ENCODE peak calls at places on chromosomes 12 and 14, in nine cellular contexts. O, F, C, G, Y, Q, R, S and L are unnamed samples.

GRCh38 chr14:68627868-68628604 is 164.8 kb downstream of the ZFP36L1 start:
- DNase-seq in O (peak), F (no peak), C (no peak), G (peak), Y (no peak), Q (no peak), R (peak), S (peak), L (peak)

GRCh38 chr12:25775968-25776367 is 182.5 kb upstream of the RASSF8 start:
- DNase-seq in O (no peak), F (no peak), C (peak), G (no peak), Y (no peak), Q (no peak), R (no peak), S (no peak), L (no peak)

GRCh38 chr12:76259071-76259470 is 89.1 kb downstream of the BBS10 start:
- DNase-seq in O (no peak), F (no peak), C (peak), G (no peak), Y (no peak), Q (no peak), R (no peak), S (no peak), L (no peak)

GRCh38 chr12:70186436-70186835 is 56.8 kb upstream of the CNOT2 start:
- DNase-seq in O (no peak), F (no peak), C (no peak), G (no peak), Y (no peak), Q (no peak), R (no peak), S (no peak), L (no peak)

GRCh38 chr14:62694075-62694474 is 351.2 kb downstream of the KCNH5 start:
- DNase-seq in O (no peak), F (no peak), C (no peak), G (no peak), Y (no peak), Q (no peak), R (no peak), S (no peak), L (no peak)

GRCh38 chr14:64698899-64699298 is 5.3 kb upstream of the PLEKHG3 start:
- DNase-seq in O (peak), F (no peak), C (no peak), G (peak), Y (no peak), Q (no peak), R (peak), S (no peak), L (peak)

GRCh38 chr12:119167904-119168303 is 10.8 kb upstream of the HSPB8 start:
- DNase-seq in O (no peak), F (no peak), C (no peak), G (no peak), Y (no peak), Q (peak), R (no peak), S (no peak), L (no peak)

GRCh38 chr12:107684990-107685359 is 624 bp upstream of the PWP1 start:
- DNase-seq in O (peak), F (no peak), C (no peak), G (no peak), Y (peak), Q (no peak), R (no peak), S (no peak), L (no peak)

GRCh38 chr14:77151245-77151644 is 9.7 kb upstream of the ZDHHC22 start:
- DNase-seq in O (no peak), F (no peak), C (peak), G (no peak), Y (no peak), Q (no peak), R (no peak), S (no peak), L (no peak)

GRCh38 chr12:51846911-51847829 is 1.3 kb downstream of the FIGNL2 start:
- DNase-seq in O (peak), F (peak), C (peak), G (no peak), Y (no peak), Q (no peak), R (no peak), S (peak), L (peak)

GRCh38 chr12:41965996-41966395 is 178.7 kb downstream of the GXYLT1 start:
- DNase-seq in O (no peak), F (no peak), C (no peak), G (no peak), Y (no peak), Q (no peak), R (no peak), S (no peak), L (no peak)

GRCh38 chr12:65533177-65533883 is 254.8 kb downstream of the MSRB3 start:
- DNase-seq in O (no peak), F (no peak), C (peak), G (no peak), Y (no peak), Q (no peak), R (no peak), S (no peak), L (no peak)

GRCh38 chr12:74890237-74890599 is 319.4 kb downstream of the KCNC2 start:
- DNase-seq in O (peak), F (no peak), C (peak), G (no peak), Y (peak), Q (no peak), R (no peak), S (no peak), L (no peak)
- H3K27ac ChIP-seq in O (peak), F (no peak), C (peak), G (no peak), Y (no peak), Q (no peak), R (no peak), S (no peak), L (no peak)

DNA sequence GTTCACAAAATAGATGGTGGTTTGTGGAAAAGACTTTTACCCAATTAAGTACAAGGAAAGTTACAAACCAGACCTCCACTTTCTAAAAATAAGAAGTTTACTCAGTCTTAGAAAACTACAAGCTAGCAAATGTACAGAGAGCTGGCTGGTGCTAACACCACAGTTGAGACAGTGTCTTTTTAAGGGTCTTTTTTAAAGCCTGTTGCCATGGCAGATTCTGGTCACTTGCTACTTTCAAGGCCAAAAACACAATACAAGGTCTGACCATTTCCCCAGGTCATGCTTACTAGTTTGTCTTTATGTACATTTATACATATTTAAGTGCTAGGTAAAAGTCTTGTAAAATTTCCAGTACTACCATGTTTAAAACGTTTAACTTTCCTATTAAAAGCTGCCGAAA is 2.4 kb downstream of the BTG1 start:
- DNase-seq in O (no peak), F (no peak), C (peak), G (no peak), Y (no peak), Q (no peak), R (no peak), S (no peak), L (no peak)
- TF ChIP-seq CTCF in O (no peak), F (no peak), C (no peak), G (no peak), Y (no peak), Q (no peak), R (no peak), S (no peak), L (no peak)

GRCh38 chr14:102565959-102566358 is 26.5 kb upstream of the RCOR1 start:
- DNase-seq in O (no peak), F (no peak), C (no peak), G (no peak), Y (no peak), Q (no peak), R (no peak), S (no peak), L (no peak)
- TF ChIP-seq POLR2A in O (no peak), F (no peak), C (no peak), G (no peak), Y (no peak), Q (no peak), R (no peak), S (no peak), L (no peak)

DNA sequence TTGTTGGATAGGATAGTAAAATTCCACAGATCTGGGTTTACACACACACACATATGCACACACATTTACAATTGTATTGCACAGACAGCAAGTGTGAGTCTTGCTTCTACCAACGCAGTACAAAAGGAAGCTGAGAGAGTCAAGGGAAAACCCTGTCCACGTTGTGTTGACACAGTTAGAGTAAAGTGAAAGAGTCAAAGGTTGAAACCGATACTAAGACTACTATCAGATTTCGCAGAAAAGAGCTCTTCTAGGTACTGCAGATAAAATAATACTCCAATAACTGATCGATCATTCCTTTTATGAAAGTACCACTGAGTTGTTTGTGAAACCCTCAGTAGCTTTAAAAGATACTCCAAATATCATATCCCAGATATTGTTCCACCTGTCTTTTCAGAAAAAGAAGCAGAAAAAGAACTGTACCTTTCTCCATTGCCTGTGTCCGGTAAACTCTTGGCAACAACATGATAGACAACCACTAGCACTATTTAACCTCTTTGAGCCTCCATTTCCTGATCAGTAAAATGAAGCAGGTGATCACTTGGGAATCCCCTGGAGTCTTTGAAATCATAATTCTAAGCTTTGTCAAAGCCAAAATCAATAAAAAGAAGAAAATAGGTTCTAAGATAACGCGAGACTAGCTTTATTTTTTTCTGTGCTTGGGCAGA is 224.6 kb upstream of the FOXN3 start:
- DNase-seq in O (no peak), F (no peak), C (no peak), G (no peak), Y (peak), Q (no peak), R (no peak), S (no peak), L (no peak)
- H3K27ac ChIP-seq in O (peak), F (no peak), C (no peak), G (peak), Y (peak), Q (no peak), R (no peak), S (peak), L (no peak)

GRCh38 chr12:12356886-12357696 is at the start of gene BORCS5:
- DNase-seq in O (peak), F (peak), C (peak), G (peak), Y (peak), Q (peak), R (peak), S (peak), L (peak)
- TF ChIP-seq CTCF in O (no peak), F (peak), C (peak), G (no peak), Y (peak), Q (peak), R (no peak), S (no peak), L (peak)

GRCh38 chr14:99213603-99214002 is 58.4 kb downstream of the BCL11B start:
- DNase-seq in O (no peak), F (no peak), C (no peak), G (no peak), Y (no peak), Q (no peak), R (no peak), S (no peak), L (peak)

GRCh38 chr14:99216191-99216590 is 55.8 kb downstream of the BCL11B start:
- DNase-seq in O (no peak), F (no peak), C (no peak), G (no peak), Y (no peak), Q (no peak), R (no peak), S (no peak), L (no peak)

GRCh38 chr14:99217066-99217465 is 54.9 kb downstream of the BCL11B start:
- DNase-seq in O (no peak), F (no peak), C (no peak), G (no peak), Y (no peak), Q (no peak), R (no peak), S (no peak), L (no peak)

GRCh38 chr14:99214701-99215100 is 57.3 kb downstream of the BCL11B start:
- DNase-seq in O (no peak), F (no peak), C (no peak), G (no peak), Y (no peak), Q (no peak), R (no peak), S (no peak), L (no peak)

GRCh38 chr14:99215277-99215676 is 56.7 kb downstream of the BCL11B start:
- DNase-seq in O (no peak), F (no peak), C (no peak), G (no peak), Y (no peak), Q (peak), R (no peak), S (no peak), L (no peak)
- TF ChIP-seq POLR2A in O (no peak), F (no peak), C (no peak), G (no peak), Y (no peak), Q (no peak), R (no peak), S (no peak), L (no peak)

DNA sequence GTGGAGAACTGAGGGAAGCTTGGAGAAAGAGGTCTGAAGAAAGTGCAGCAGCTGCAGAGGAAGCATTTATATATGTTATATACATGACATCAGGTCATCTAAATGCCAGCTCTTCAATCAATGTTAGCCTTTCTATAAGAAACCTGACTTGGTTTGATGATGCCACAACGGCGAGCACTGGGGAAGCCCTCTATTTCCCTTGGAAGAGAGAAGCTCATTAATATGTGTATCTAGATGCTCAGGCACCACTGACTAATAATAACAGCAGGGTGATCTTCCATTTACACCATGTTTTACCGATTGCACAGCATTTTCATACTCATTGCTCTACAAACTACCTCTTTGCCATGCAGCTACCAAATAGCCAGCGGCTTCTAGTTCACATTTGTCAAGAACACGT is 811 bp downstream of the ACYP1 start:
- DNase-seq in O (no peak), F (no peak), C (no peak), G (no peak), Y (no peak), Q (no peak), R (no peak), S (no peak), L (no peak)
- H3K27ac ChIP-seq in O (no peak), F (no peak), C (no peak), G (peak), Y (peak), Q (peak), R (no peak), S (no peak), L (peak)